ENCODE peak calls at places on chromosome X, in seven cellular contexts. M is cardiac muscle cell, F is HL-60, A is kidney, C is suprapubic skin, R is left ventricle myocardium inferior, T is heart left ventricle. D is an unnamed sample.

GRCh38 chrX:134933248-134933647 is 57.5 kb upstream of the SMIM10 start:
- DNase-seq in M (no peak), F (no peak), A (no peak), C (no peak), R (no peak), T (no peak), D (no peak)

GRCh38 chrX:139692908-139693307 is 15.1 kb downstream of the MCF2 start:
- DNase-seq in M (no peak), F (no peak), A (no peak), C (no peak), R (no peak), T (no peak), D (no peak)

GRCh38 chrX:85996555-85996954 is 50.8 kb downstream of the CHM start:
- DNase-seq in M (no peak), F (no peak), A (no peak), C (no peak), R (no peak), T (no peak), D (no peak)

GRCh38 chrX:8284131-8284530 is 113.1 kb upstream of the VCX2 start:
- DNase-seq in M (no peak), F (no peak), A (no peak), C (no peak), R (no peak), T (no peak), D (no peak)

GRCh38 chrX:14095702-14096101 is 66.0 kb upstream of the GEMIN8 start:
- DNase-seq in M (peak), F (peak), A (no peak), C (no peak), R (no peak), T (no peak), D (peak)

GRCh38 chrX:53211391-53211978 is 13.5 kb downstream of the KDM5C start:
- DNase-seq in M (no peak), F (no peak), A (no peak), C (no peak), R (no peak), T (no peak), D (no peak)

GRCh38 chrX:129540725-129541184 is 696 bp downstream of the OCRL start:
- DNase-seq in M (peak), F (peak), A (peak), C (peak), R (peak), T (no peak), D (peak)

GRCh38 chrX:109840585-109840984 is 107.5 kb upstream of the ACSL4 start:
- DNase-seq in M (no peak), F (peak), A (no peak), C (no peak), R (no peak), T (peak), D (no peak)

GRCh38 chrX:115030635-115031034 is 13.2 kb upstream of the IL13RA2 start:
- DNase-seq in M (no peak), F (no peak), A (no peak), C (no peak), R (no peak), T (no peak), D (no peak)

GRCh38 chrX:40808203-40808602 is 72.9 kb upstream of the MED14 start:
- DNase-seq in M (no peak), F (no peak), A (no peak), C (no peak), R (no peak), T (no peak), D (no peak)

GRCh38 chrX:4382273-4382672 is 668.8 kb upstream of the PRKX start:
- DNase-seq in M (no peak), F (no peak), A (no peak), C (no peak), R (no peak), T (no peak), D (no peak)

GRCh38 chrX:68671221-68671620 is 23.8 kb downstream of the STARD8 start:
- DNase-seq in M (no peak), F (no peak), A (no peak), C (no peak), R (no peak), T (no peak), D (no peak)

GRCh38 chrX:92232182-92232581 is 453.0 kb downstream of the PCDH11X start:
- DNase-seq in M (peak), F (no peak), A (no peak), C (no peak), R (no peak), T (no peak), D (no peak)

GRCh38 chrX:106954041-106954440 is 33.8 kb downstream of the CLDN2 start:
- DNase-seq in M (no peak), F (no peak), A (no peak), C (no peak), R (no peak), T (no peak), D (no peak)

GRCh38 chrX:13692771-13693231 is 3.9 kb downstream of the RAB9A start:
- DNase-seq in M (no peak), F (no peak), A (no peak), C (no peak), R (no peak), T (no peak), D (no peak)

GRCh38 chrX:39982927-39983326 is 114.8 kb downstream of the BCOR start:
- DNase-seq in M (no peak), F (no peak), A (no peak), C (no peak), R (no peak), T (no peak), D (no peak)

GRCh38 chrX:40261955-40262596 is 164.3 kb upstream of the BCOR start:
- DNase-seq in M (peak), F (no peak), A (peak), C (no peak), R (no peak), T (peak), D (peak)

GRCh38 chrX:16786791-16787735 is 797 bp downstream of the TXLNG start:
- DNase-seq in M (peak), F (no peak), A (peak), C (peak), R (no peak), T (peak), D (peak)

GRCh38 chrX:115449742-115450141 is 111.2 kb upstream of the PLS3 start:
- DNase-seq in M (no peak), F (no peak), A (peak), C (no peak), R (peak), T (peak), D (peak)

GRCh38 chrX:106707771-106708454 is 18.6 kb upstream of the RNF128 start:
- DNase-seq in M (peak), F (no peak), A (no peak), C (no peak), R (no peak), T (no peak), D (no peak)

GRCh38 chrX:129733335-129733734 is 5.4 kb upstream of the XPNPEP2 start:
- DNase-seq in M (no peak), F (no peak), A (no peak), C (no peak), R (no peak), T (no peak), D (no peak)

DNA sequence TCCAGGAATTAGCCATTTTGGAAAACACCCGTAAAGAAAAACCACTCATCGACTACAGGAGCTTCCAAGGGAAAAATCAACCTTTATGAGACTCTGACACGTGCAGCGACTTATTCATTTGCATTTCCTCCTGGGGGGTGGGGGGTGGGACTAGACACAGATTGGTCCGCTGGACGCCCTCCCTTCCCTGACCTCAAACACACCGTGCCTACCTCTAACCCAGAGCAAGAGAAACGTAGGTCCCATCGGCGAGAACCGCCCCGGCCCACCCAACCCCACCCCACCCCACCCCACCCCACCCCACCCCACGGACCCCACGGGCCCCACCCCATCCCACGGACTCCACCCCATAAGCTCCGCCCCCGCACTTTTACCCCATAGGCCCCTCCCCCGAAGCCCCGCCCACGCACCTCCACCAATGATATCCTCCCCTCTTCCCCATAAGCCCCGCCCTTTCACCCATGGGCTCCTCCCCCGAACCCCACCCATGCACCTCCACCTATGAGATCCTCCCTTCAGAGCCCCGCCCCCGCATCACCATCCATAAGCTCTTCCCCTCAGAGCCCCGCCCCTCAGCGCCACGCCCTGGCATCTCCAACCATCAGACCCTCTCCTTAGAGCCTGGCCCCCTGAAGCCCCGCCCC is 1.1 kb downstream of the GTPBP6 start:
- DNase-seq in M (no peak), F (no peak), A (no peak), C (no peak), R (no peak), T (no peak), D (peak)
- H3K27ac ChIP-seq in M (peak), F (no peak), A (no peak), C (peak), R (peak), T (no peak), D (peak)

DNA sequence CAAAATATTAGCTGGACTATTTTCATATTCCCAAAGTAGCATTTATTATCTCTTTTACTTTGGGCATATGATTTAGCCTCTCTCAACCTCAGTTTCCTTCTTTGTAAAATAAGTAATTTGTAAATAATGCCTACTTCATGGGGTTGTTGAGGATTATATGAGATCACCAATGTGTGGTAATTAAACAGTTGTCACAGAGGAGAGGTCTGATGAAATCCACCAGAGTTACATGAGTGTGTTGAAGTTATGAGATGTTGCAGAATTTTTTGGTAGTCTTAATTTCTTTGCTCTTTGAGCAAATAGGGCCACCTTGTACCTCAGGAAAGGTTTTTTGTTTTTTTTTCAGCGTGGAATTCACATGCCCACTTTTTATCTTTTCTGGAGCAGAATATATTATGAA is 1.4 kb downstream of the COX7B start:
- DNase-seq in M (no peak), F (peak), A (no peak), C (no peak), R (no peak), T (no peak), D (no peak)
- H3K27ac ChIP-seq in M (peak), F (peak), A (peak), C (peak), R (peak), T (peak), D (no peak)

DNA sequence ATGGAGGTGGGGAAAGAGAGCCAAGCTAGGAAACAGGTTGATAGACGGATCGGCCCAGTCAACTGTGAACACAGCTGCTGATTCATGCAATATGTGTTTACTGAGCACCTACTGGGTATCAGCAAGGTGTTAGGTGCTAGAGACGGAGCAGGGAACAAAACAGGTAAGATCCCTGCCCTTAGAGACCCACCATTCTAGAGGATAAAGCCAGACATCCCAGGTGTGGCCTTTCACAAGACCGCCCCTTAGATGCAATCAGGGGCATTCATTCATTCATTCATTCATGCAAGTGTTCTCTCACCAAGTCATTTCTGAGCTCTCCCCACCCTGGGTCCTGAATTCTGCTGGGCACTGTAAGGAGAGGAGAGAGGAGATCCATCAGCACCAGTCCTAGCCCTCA is 20.2 kb upstream of the MTM1 start:
- DNase-seq in M (no peak), F (no peak), A (no peak), C (no peak), R (no peak), T (no peak), D (no peak)
- H3K27ac ChIP-seq in M (no peak), F (no peak), A (peak), C (peak), R (peak), T (peak), D (peak)

GRCh38 chrX:136115909-136116297 is 31.4 kb upstream of the FHL1 start:
- DNase-seq in M (no peak), F (no peak), A (no peak), C (no peak), R (no peak), T (no peak), D (no peak)
- H3K27ac ChIP-seq in M (no peak), F (no peak), A (no peak), C (no peak), R (no peak), T (no peak), D (no peak)

DNA sequence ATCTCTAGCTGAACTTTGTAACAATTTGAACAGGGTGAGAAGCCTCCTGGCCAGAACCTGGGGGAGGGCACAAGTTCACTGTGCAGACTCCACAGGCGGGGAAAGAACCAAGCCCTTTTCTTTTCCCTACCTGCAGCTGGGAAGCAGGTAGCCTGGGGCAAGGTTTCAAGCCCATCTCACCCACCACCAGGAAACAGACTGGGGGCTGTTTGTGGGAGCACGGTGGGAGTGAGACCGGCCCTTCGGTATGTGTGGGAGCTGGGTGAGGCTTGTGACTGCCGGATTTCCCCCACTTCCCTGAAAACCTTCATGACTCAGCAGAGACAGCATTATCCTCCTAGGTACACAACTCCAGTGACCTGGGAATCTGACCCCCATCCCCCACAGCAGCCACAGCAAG is 211.7 kb downstream of the ZNF674 start:
- DNase-seq in M (no peak), F (no peak), A (no peak), C (no peak), R (no peak), T (no peak), D (no peak)
- H3K27ac ChIP-seq in M (no peak), F (no peak), A (no peak), C (no peak), R (no peak), T (no peak), D (no peak)

GRCh38 chrX:42714981-42715688 is 62.8 kb downstream of the PPP1R2C start:
- DNase-seq in M (peak), F (peak), A (peak), C (peak), R (peak), T (peak), D (no peak)
- H3K27ac ChIP-seq in M (no peak), F (no peak), A (no peak), C (no peak), R (no peak), T (no peak), D (no peak)

DNA sequence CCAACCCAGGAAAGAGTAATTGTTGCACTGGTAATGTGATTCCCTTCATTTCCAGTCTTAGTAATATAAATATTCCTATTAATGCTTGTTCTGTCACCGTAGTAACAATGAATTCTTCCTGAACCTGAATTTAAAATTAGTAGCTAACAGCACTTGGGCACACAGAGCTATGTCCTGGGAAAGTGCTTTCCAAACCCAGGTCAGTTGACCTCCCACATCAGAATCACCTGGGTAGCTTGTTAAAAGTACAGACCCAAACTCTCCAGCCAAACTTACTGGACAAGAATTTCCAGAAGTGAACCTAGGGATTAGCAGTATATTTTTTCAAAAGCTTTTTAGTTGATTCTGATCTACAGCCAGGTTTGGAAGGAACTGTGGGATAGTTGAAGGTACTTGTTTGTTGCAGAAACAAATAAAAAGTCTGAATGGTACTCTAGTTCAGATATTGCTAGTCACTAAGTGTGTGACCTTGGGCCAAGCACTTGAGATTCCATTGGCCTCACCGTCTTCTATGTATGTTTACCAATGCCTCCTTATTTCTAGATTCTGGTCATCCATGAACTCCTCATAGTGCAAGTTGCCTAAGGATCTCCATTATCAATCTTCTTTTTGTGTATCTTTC is 192.9 kb upstream of the CNKSR2 start:
- DNase-seq in M (no peak), F (no peak), A (no peak), C (no peak), R (no peak), T (no peak), D (no peak)
- H3K27ac ChIP-seq in M (no peak), F (no peak), A (no peak), C (no peak), R (no peak), T (no peak), D (no peak)

GRCh38 chrX:21972721-21973120 is 32.2 kb downstream of the SMS start:
- DNase-seq in M (no peak), F (no peak), A (no peak), C (no peak), R (no peak), T (no peak), D (no peak)

GRCh38 chrX:21974011-21974385 is 33.5 kb downstream of the SMS start:
- DNase-seq in M (no peak), F (no peak), A (no peak), C (no peak), R (no peak), T (no peak), D (no peak)

GRCh38 chrX:21975242-21975641 is 34.7 kb downstream of the SMS start:
- DNase-seq in M (no peak), F (no peak), A (no peak), C (no peak), R (no peak), T (no peak), D (no peak)

GRCh38 chrX:21973321-21974010 is 33.0 kb downstream of the SMS start:
- DNase-seq in M (no peak), F (no peak), A (no peak), C (no peak), R (no peak), T (no peak), D (no peak)

DNA sequence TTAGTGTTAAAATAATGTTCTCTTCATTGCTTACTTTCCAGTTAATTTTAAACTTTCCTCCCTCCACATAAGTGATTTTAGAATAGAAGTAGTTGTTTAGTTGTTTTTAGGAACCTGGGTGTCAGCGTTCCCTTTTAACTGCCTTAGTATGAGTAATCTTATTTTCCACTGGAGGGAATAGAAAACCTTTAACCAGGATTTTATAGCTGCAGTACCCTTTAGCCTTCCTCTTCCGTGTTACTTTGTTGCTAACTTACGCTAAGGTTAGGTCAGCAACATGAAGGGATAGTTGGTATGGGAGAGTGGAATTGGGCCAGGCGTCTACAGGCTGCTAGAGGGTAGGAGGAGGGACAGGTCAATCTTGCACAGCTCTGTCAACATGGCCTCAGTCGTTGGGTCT is 31.5 kb downstream of the SMS start:
- DNase-seq in M (no peak), F (no peak), A (no peak), C (no peak), R (no peak), T (no peak), D (no peak)
- H3K27ac ChIP-seq in M (peak), F (no peak), A (peak), C (no peak), R (no peak), T (no peak), D (no peak)

GRCh38 chrX:24260827-24261550 is 52.9 kb downstream of the SUPT20HL2 start:
- DNase-seq in M (no peak), F (peak), A (peak), C (no peak), R (no peak), T (peak), D (no peak)
- H3K27ac ChIP-seq in M (no peak), F (peak), A (peak), C (peak), R (peak), T (peak), D (no peak)

GRCh38 chrX:79161655-79162054 is 17.2 kb downstream of the GPR174 start:
- DNase-seq in M (peak), F (no peak), A (no peak), C (no peak), R (no peak), T (no peak), D (no peak)

GRCh38 chrX:79167437-79167836 is 22.9 kb downstream of the GPR174 start:
- DNase-seq in M (no peak), F (no peak), A (no peak), C (no peak), R (no peak), T (no peak), D (no peak)

GRCh38 chrX:79156818-79157217 is 12.3 kb downstream of the GPR174 start:
- DNase-seq in M (no peak), F (no peak), A (no peak), C (no peak), R (no peak), T (no peak), D (no peak)

GRCh38 chrX:79159800-79160199 is 15.3 kb downstream of the GPR174 start:
- DNase-seq in M (no peak), F (no peak), A (no peak), C (no peak), R (no peak), T (no peak), D (no peak)

GRCh38 chrX:79162076-79162475 is 17.6 kb downstream of the GPR174 start:
- DNase-seq in M (no peak), F (no peak), A (no peak), C (no peak), R (no peak), T (no peak), D (no peak)
- H3K27ac ChIP-seq in M (no peak), F (no peak), A (no peak), C (no peak), R (peak), T (peak), D (no peak)